ENCODE peak calls at places on chromosomes 16 and 17, in six cellular contexts. V, F, U, J, P and B are unnamed samples.

GRCh38 chr16:60107467-60107866 is 1373.4 kb upstream of the GOT2 start:
- DNase-seq in P (peak; percentile 4), U (no peak), V (no peak), J (no peak), F (peak; percentile 13), B (no peak)

GRCh38 chr16:27595993-27596392 is 46.0 kb downstream of the KATNIP start:
- DNase-seq in V (no peak), F (no peak), P (no peak), U (no peak), J (peak; percentile 20), B (no peak)

GRCh38 chr16:73390491-73390890 is 342.6 kb upstream of the ZFHX3 start:
- DNase-seq in F (no peak), V (no peak), J (no peak), P (no peak), U (no peak), B (no peak)

GRCh38 chr16:86512860-86513470 is 2.6 kb downstream of the FOXF1 start:
- DNase-seq in U (peak; percentile 69), J (peak; percentile 56), V (no peak), F (no peak), P (no peak), B (no peak)

GRCh38 chr17:47808830-47809480 is 12.6 kb downstream of the OSBPL7 start:
- DNase-seq in F (no peak), J (no peak), P (no peak), V (no peak), U (no peak), B (no peak)

GRCh38 chr16:57427824-57428223 is 19.4 kb downstream of the CIAPIN1 start:
- DNase-seq in V (no peak), U (no peak), F (no peak), J (peak; percentile 15), P (no peak), B (no peak)

GRCh38 chr16:50537533-50538290 is 10.5 kb upstream of the NKD1 start:
- DNase-seq in U (no peak), F (no peak), V (no peak), P (no peak), J (no peak), B (no peak)

GRCh38 chr17:67974186-67974585 is 22.1 kb downstream of the C17orf58 start:
- DNase-seq in U (no peak), F (peak; percentile 64), P (no peak), V (no peak), J (no peak), B (no peak)

GRCh38 chr17:63601439-63602371 is 1.0 kb downstream of the TACO1 start:
- DNase-seq in V (no peak), F (no peak), P (peak; percentile 14), J (peak; percentile 32), U (no peak), B (no peak)

GRCh38 chr17:50559674-50560184 is 786 bp upstream of the CACNA1G start:
- DNase-seq in V (no peak), U (peak; percentile 88), J (peak; percentile 5), P (peak; percentile 52), F (no peak), B (no peak)

GRCh38 chr17:38435795-38436194 is 7.5 kb downstream of the ARHGAP23 start:
- DNase-seq in J (no peak), F (no peak), P (no peak), U (no peak), V (no peak), B (no peak)

GRCh38 chr17:41996855-41997164 is 20.4 kb downstream of the DNAJC7 start:
- DNase-seq in J (no peak), F (no peak), U (no peak), P (no peak), V (no peak), B (no peak)
- H3K36me3 ChIP-seq in J (peaks cover 59% of the 10 kb centered on the region), F (peaks cover 74% of the 10 kb centered on the region), U (peaks cover 90% of the 10 kb centered on the region), P (peaks cover 37% of the 10 kb centered on the region), V (peaks cover 50% of the 10 kb centered on the region), B (peaks cover 7% of the 10 kb centered on the region)

GRCh38 chr16:711084-711483 is 3.8 kb upstream of the METRN start:
- DNase-seq in J (no peak), V (no peak), U (no peak), F (no peak), P (no peak), B (no peak)
- H3K36me3 ChIP-seq in J (no peaks in the 10 kb centered on the region), V (no peaks in the 10 kb centered on the region), U (no peaks in the 10 kb centered on the region), F (no peaks in the 10 kb centered on the region), P (no peaks in the 10 kb centered on the region), B (no peaks in the 10 kb centered on the region)

GRCh38 chr16:69326172-69326873 is 4.1 kb downstream of the PDF start:
- DNase-seq in V (no peak), F (no peak), J (no peak), U (no peak), P (no peak), B (no peak)
- H3K36me3 ChIP-seq in V (peaks cover 10% of the 10 kb centered on the region), F (peaks cover 66% of the 10 kb centered on the region), J (peaks cover 50% of the 10 kb centered on the region), U (peaks cover 45% of the 10 kb centered on the region), P (peaks cover 29% of the 10 kb centered on the region), B (no peaks in the 10 kb centered on the region)

GRCh38 chr16:70678121-70678897 is 7.5 kb downstream of the MTSS2 start:
- DNase-seq in F (no peak), U (no peak), P (no peak), V (no peak), J (no peak), B (no peak)

GRCh38 chr16:70675851-70676513 is 9.9 kb downstream of the MTSS2 start:
- DNase-seq in J (no peak), F (no peak), V (no peak), P (no peak), U (no peak), B (no peak)

GRCh38 chr16:70676571-70677498 is 9.0 kb downstream of the MTSS2 start:
- DNase-seq in U (no peak), P (no peak), V (no peak), J (no peak), F (no peak), B (no peak)

GRCh38 chr16:70677499-70678120 is 8.2 kb downstream of the MTSS2 start:
- DNase-seq in J (no peak), P (no peak), F (no peak), U (no peak), V (no peak), B (no peak)

GRCh38 chr16:70674221-70675014 is 11.4 kb downstream of the MTSS2 start:
- DNase-seq in V (no peak), J (no peak), P (no peak), F (no peak), U (no peak), B (no peak)
- H3K36me3 ChIP-seq in V (no peaks in the 10 kb centered on the region), J (peaks cover 77% of the 10 kb centered on the region), P (peaks cover 19% of the 10 kb centered on the region), F (peaks cover 17% of the 10 kb centered on the region), U (peaks cover 7% of the 10 kb centered on the region), B (peaks cover 2% of the 10 kb centered on the region)

GRCh38 chr17:82924812-82925211 is 85.0 kb upstream of the ZNF750 start:
- DNase-seq in J (no peak), P (peak; percentile 30), F (no peak), U (no peak), V (no peak), B (no peak)
- H3K36me3 ChIP-seq in J (peaks cover 34% of the 10 kb centered on the region), P (peaks cover 2% of the 10 kb centered on the region), F (peaks cover 15% of the 10 kb centered on the region), U (peaks cover 40% of the 10 kb centered on the region), V (peaks cover 31% of the 10 kb centered on the region), B (peaks cover 8% of the 10 kb centered on the region)

GRCh38 chr17:60371818-60372510 is 20.0 kb downstream of the USP32 start:
- DNase-seq in P (no peak), F (no peak), V (no peak), J (no peak), U (no peak), B (no peak)
- H3K36me3 ChIP-seq in P (peaks cover 4% of the 10 kb centered on the region), F (no peaks in the 10 kb centered on the region), V (no peaks in the 10 kb centered on the region), J (peaks cover 2% of the 10 kb centered on the region), U (no peaks in the 10 kb centered on the region), B (no peaks in the 10 kb centered on the region)

DNA sequence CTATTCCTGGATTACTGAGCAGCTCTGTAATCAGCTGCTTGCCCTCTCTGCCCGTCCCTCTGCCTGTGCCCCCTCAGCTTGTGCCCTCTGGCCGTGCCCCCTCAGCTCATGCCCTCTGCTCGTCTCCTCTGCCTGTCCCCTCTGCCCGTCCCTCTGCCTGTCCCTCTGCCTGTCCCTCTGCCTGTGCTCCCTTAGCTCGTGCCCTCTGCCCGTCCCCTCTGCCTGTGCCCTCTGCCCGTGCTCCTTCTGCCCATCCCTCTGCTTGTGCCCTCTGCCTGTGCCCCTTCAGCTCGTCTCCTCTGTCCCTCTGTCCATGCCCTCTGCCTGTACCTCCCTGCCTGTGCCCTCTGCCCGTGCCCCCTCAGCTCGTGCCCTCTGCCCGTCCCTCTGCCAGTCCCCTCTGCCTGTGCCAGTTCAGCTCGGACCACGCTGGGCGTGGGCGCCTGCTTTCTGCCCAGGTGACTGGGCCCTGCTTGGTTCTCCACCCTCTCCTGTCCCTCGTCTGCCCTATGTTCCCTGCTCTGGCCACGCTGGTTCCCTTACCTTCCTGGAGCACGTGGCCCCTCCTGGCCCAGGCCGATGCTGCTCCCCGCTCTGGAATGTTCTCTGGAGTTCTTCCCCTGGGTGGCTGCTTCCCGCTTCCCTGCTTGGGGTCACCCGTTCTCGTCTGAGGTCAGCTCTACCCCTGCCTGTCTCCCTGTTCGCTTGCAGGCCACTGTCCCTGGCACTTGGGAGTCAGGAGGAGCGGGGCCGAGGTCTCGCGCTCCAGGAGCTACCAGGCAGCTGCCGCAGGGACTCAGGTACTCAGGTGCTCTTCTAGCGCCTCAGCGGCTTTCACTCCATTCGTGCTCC is 63.9 kb downstream of the BANP start:
- DNase-seq in J (no peak), U (no peak), F (no peak), V (no peak), P (no peak), B (no peak)
- H3K36me3 ChIP-seq in J (peaks cover 11% of the 10 kb centered on the region), U (peaks cover 3% of the 10 kb centered on the region), F (no peaks in the 10 kb centered on the region), V (peaks cover 4% of the 10 kb centered on the region), P (no peaks in the 10 kb centered on the region), B (no peaks in the 10 kb centered on the region)

GRCh38 chr17:78421084-78421533 is 42.7 kb downstream of the PGS1 start:
- DNase-seq in F (no peak), P (no peak), U (no peak), J (no peak), V (no peak), B (no peak)

GRCh38 chr17:78418627-78419026 is 40.2 kb downstream of the PGS1 start:
- DNase-seq in U (no peak), J (no peak), F (no peak), P (no peak), V (no peak), B (no peak)

GRCh38 chr17:78421534-78422266 is 43.3 kb downstream of the PGS1 start:
- DNase-seq in P (peak; percentile 43), J (peak; percentile 65), V (peak; percentile 63), F (peak; percentile 49), U (peak; percentile 95), B (peak; percentile 51)

GRCh38 chr17:78422267-78422605 is 43.8 kb downstream of the PGS1 start:
- DNase-seq in J (no peak), F (no peak), P (no peak), V (no peak), U (no peak), B (no peak)

GRCh38 chr17:78419970-78420820 is 41.7 kb downstream of the PGS1 start:
- DNase-seq in J (no peak), U (no peak), F (no peak), V (no peak), P (no peak), B (no peak)
- H3K36me3 ChIP-seq in J (peaks cover 48% of the 10 kb centered on the region), U (peaks cover 29% of the 10 kb centered on the region), F (peaks cover 49% of the 10 kb centered on the region), V (peaks cover 33% of the 10 kb centered on the region), P (peaks cover 11% of the 10 kb centered on the region), B (no peaks in the 10 kb centered on the region)